ENCODE peak calls at places on chromosomes 4 and X, in four cellular contexts. G is K562, X is HepG2, P is GM12878. T is an unnamed sample.

GRCh38 chr4:3361406-3361805 is 68.6 kb downstream of the RGS12 start:
- DNase-seq in X (no peak), G (no peak), P (no peak), T (no peak)

GRCh38 chrX:295136-295535 is 14.0 kb downstream of the PLCXD1 start:
- DNase-seq in P (no peak), X (no peak), G (no peak), T (no peak)

GRCh38 chrX:124212622-124213021 is 119.8 kb upstream of the TEX13D start:
- DNase-seq in G (no peak), X (no peak), P (no peak), T (no peak)

GRCh38 chrX:132169554-132169953 is 41.7 kb upstream of the FRMD7 start:
- DNase-seq in X (peak), P (no peak), G (no peak), T (no peak)

GRCh38 chr4:166335256-166335938 is 462.4 kb downstream of the TLL1 start:
- DNase-seq in G (no peak), P (no peak), X (no peak), T (no peak)

GRCh38 chr4:142556048-142556447 is 290.1 kb downstream of the INPP4B start:
- DNase-seq in P (no peak), G (no peak), X (no peak), T (no peak)

GRCh38 chr4:82587826-82588225 is 26.0 kb upstream of the TMEM150C start:
- DNase-seq in X (no peak), G (no peak), P (no peak), T (no peak)

GRCh38 chr4:105630670-105631655 is 77.5 kb downstream of the INTS12 start:
- DNase-seq in X (no peak), G (no peak), P (no peak), T (no peak)

GRCh38 chrX:9765072-9765736 is 443 bp downstream of the GPR143 start:
- DNase-seq in X (no peak), G (no peak), P (no peak), T (no peak)

GRCh38 chrX:40950546-40950945 is 134.7 kb upstream of the USP9X start:
- DNase-seq in P (no peak), X (no peak), G (no peak), T (no peak)

GRCh38 chr4:37982736-37983135 is 22.5 kb downstream of the PTTG2 start:
- DNase-seq in G (no peak), X (no peak), P (no peak), T (no peak)

GRCh38 chr4:2142630-2143427 is 83.7 kb downstream of the NAT8L start:
- DNase-seq in P (no peak), X (no peak), G (no peak), T (no peak)

GRCh38 chrX:151776113-151776790 is 41.7 kb downstream of the CNGA2 start:
- DNase-seq in X (no peak), G (no peak), P (no peak), T (no peak)

GRCh38 chr4:108930186-108930585 is 167.3 kb upstream of the ETNPPL start:
- DNase-seq in P (no peak), X (no peak), G (no peak), T (no peak)

GRCh38 chr4:136662539-136662938 is 869.8 kb downstream of the PCDH18 start:
- DNase-seq in P (no peak), G (no peak), X (no peak), T (no peak)

GRCh38 chrX:53320543-53321215 is 39.3 kb upstream of the IQSEC2 start:
- DNase-seq in X (no peak), G (no peak), P (no peak), T (no peak)

GRCh38 chr4:153679476-153679875 is 4.6 kb upstream of the TLR2 start:
- DNase-seq in X (no peak), P (no peak), G (no peak), T (no peak)

GRCh38 chr4:38818441-38818976 is 13.9 kb upstream of the TLR1 start:
- DNase-seq in G (no peak), X (peak), P (peak), T (no peak)

GRCh38 chrX:35699642-35700041 is 98.5 kb upstream of the MAGEB16 start:
- DNase-seq in P (no peak), X (no peak), G (no peak), T (no peak)

GRCh38 chrX:44178271-44178670 is 165.2 kb downstream of the EFHC2 start:
- DNase-seq in X (no peak), G (no peak), P (no peak), T (no peak)

GRCh38 chrX:136906921-136907510 is 26.5 kb upstream of the RBMX start:
- DNase-seq in P (no peak), X (no peak), G (no peak), T (no peak)

GRCh38 chrX:9646471-9647038 is 119.1 kb downstream of the GPR143 start:
- DNase-seq in G (no peak), X (no peak), P (no peak), T (no peak)

GRCh38 chrX:136528645-136529315 is 3.2 kb upstream of the VGLL1 start:
- DNase-seq in G (peak), X (no peak), P (no peak), T (peak)

GRCh38 chr4:143348233-143349077 is 11.8 kb downstream of the GAB1 start:
- DNase-seq in P (no peak), G (no peak), X (no peak), T (no peak)

GRCh38 chr4:158161561-158162354 is 11.1 kb downstream of the GASK1B start:
- DNase-seq in G (no peak), X (no peak), P (no peak), T (peak)

GRCh38 chr4:4302001-4302400 is 11.9 kb downstream of the ZBTB49 start:
- DNase-seq in P (no peak), G (no peak), X (no peak), T (no peak)

GRCh38 chr4:30863031-30863430 is 142.9 kb downstream of the PCDH7 start:
- DNase-seq in P (no peak), G (no peak), X (no peak), T (no peak)

GRCh38 chr4:30862176-30862575 is 142.0 kb downstream of the PCDH7 start:
- DNase-seq in G (no peak), X (no peak), P (no peak), T (no peak)

GRCh38 chr4:30865676-30866075 is 145.5 kb downstream of the PCDH7 start:
- DNase-seq in G (no peak), P (no peak), X (no peak), T (no peak)

GRCh38 chr4:30856795-30857564 is 136.8 kb downstream of the PCDH7 start:
- DNase-seq in P (no peak), G (no peak), X (no peak), T (no peak)

DNA sequence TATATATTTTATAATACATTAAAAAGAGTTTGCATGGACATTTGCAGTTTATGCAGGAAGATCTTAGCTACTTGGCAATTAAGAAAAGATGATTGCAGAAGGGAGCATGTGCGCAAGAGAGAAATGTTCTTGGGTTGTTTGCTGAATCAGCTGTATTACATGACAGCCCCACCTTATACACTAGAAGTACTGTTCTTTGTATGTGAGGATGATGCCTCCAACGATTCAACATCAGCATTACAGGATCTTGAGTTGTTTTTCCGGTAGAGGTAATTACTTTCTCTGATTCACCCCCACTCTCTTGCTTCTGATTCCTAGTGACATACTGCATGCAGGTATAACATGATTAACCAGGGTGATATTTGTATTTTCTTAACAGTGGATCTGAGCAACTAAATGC is 140.8 kb downstream of the PCDH7 start:
- DNase-seq in P (no peak), X (no peak), G (no peak), T (no peak)
- TF ChIP-seq BHLHE40 in P (no peak), X (no peak), G (no peak), T (no peak)

GRCh38 chrX:129622757-129623301 is 31.9 kb downstream of the APLN start:
- DNase-seq in P (no peak), G (no peak), X (no peak), T (no peak)
- TF ChIP-seq CEBPB in P (no peak), G (no peak), X (no peak), T (no peak)

DNA sequence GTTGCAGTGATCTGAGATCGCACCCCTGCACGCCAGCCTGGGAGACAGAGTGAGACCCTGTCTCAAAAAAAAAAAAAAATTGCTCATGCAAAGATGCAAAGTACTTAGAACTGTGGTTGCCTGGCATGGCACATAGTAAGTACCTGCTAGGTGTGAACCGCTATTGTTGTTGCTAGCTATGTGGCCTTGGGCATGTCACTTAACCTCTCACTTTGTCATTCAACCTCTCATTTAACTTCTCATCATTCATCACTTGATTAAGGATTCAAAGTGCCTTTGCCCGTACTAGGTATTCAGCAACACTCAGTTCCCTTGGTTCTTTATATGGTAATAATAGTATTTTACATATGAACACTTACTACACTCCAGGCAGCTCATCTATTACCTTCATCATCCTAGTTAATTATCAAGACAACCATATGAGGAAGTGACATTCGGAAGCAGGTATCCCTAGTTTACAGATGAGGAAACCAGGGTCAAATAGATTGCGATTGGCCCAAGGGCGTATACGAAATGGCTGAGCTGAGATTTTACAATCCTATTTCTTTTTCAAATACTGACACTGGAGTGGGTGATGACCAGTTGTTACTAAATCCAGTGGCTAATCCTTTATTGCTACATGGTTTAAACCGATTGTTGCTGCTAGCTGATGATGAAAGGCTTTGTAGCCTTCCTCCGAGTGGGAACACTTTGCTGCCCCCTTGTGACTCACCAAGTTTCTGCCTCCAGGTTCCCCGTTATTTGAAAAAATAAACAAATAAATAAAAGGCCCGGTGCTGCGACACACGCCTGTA is 28.8 kb upstream of the SOWAHD start:
- DNase-seq in X (peak), G (peak), P (peak), T (peak)
- TF ChIP-seq CHD4 in X (no peak), G (no peak), P (no peak), T (no peak)

GRCh38 chrX:45621356-45622041 is 420.8 kb upstream of the DIPK2B start:
- DNase-seq in G (no peak), P (no peak), X (no peak), T (no peak)
- TF ChIP-seq BHLHE40 in G (no peak), P (no peak), X (no peak), T (no peak)

T was measured in A549.